ENCODE peak calls at places on chromosomes 7 and 10, in six cellular contexts. S is colonic mucosa, V is right cardiac atrium, J is lung, A is dorsolateral prefrontal cortex, H is tibial nerve. Y is an unnamed sample.
A peak's percentile ranks its signal among the peaks of the same experiment; 100 is the strongest.

GRCh38 chr7:27600247-27600646 is 62.4 kb downstream of the HIBADH start:
- DNase-seq in S (no peak), V (no peak), J (no peak), A (no peak), H (no peak), Y (no peak)

GRCh38 chr7:123665157-123665556 is 9.5 kb downstream of the LMOD2 start:
- DNase-seq in S (no peak), V (no peak), J (no peak), A (no peak), H (no peak), Y (no peak)

GRCh38 chr7:351681-352480 is 61.9 kb downstream of the FOXL3 start:
- DNase-seq in S (no peak), V (peak; percentile 61), J (no peak), A (no peak), H (no peak), Y (no peak)

GRCh38 chr7:2520131-2520807 is 695 bp downstream of the LFNG start:
- DNase-seq in S (peak; percentile 68), V (no peak), J (no peak), A (no peak), H (no peak), Y (peak; percentile 63)

GRCh38 chr10:1366277-1366676 is 310.1 kb downstream of the WDR37 start:
- DNase-seq in S (peak; percentile 18), V (no peak), J (no peak), A (no peak), H (no peak), Y (no peak)

GRCh38 chr10:88971668-88972067 is 18.9 kb upstream of the FAS start:
- DNase-seq in S (no peak), V (no peak), J (no peak), A (no peak), H (no peak), Y (no peak)

GRCh38 chr10:91909178-91909677 is at the start of gene FGFBP3:
- DNase-seq in S (peak; percentile 66), V (no peak), J (no peak), A (no peak), H (peak; percentile 19), Y (peak; percentile 26)

GRCh38 chr7:106372595-106373318 is 88.0 kb upstream of the NAMPT start:
- DNase-seq in S (no peak), V (no peak), J (no peak), A (no peak), H (no peak), Y (no peak)

GRCh38 chr10:92891885-92892705 is 43.8 kb downstream of the EXOC6 start:
- DNase-seq in S (peak; percentile 74), V (no peak), J (peak; percentile 58), A (no peak), H (peak; percentile 12), Y (peak; percentile 68)

GRCh38 chr10:58475322-58476277 is 37.1 kb upstream of the BICC1 start:
- DNase-seq in S (no peak), V (no peak), J (no peak), A (no peak), H (no peak), Y (no peak)
- H3K4me3 ChIP-seq in S (no peak overlapping the region), V (no peak overlapping the region), J (no peak overlapping the region), A (peak overlapping the region; percentile 10), H (no peak overlapping the region), Y (no peak overlapping the region)

DNA sequence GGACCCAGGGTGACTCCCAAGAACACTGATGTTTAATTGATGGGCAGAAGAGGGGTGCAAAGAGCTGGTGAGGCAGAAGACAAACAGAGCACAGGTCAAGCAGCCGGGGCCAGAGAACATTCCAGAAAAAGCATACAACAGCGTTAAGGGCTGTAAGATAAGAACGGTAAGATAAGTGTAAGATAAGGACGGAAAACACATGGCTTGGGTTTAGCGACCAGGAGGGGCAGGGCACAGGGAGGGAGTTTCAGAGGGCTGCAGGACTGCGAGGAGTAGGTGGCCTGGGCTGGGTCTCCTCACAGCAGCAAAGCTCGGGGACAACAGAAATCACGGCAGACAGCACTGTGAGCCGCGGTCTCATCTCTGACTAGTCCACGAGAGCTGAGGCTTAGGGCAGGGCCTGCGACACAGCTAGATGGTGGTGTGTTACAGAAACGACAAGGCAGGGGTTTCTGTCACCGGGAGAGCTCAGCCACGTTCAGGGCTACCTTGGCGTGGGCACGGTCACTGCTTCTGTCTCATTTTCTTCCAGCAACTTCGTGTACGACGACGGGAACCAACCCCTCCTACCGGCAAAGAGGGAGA is 24.6 kb downstream of the BRI3 start:
- DNase-seq in S (no peak), V (peak; percentile 26), J (no peak), A (no peak), H (no peak), Y (no peak)
- H3K27me3 ChIP-seq in S (no peaks in the 10 kb centered on the region), V (no peaks in the 10 kb centered on the region), J (no peaks in the 10 kb centered on the region), A (no peaks in the 10 kb centered on the region), H (no peaks in the 10 kb centered on the region), Y (no peaks in the 10 kb centered on the region)

GRCh38 chr10:61970182-61971015 is 68.9 kb downstream of the ARID5B start:
- DNase-seq in S (no peak), V (no peak), J (no peak), A (no peak), H (no peak), Y (no peak)
- H3K4me3 ChIP-seq in S (no peak overlapping the region), V (no peak overlapping the region), J (no peak overlapping the region), A (no peak overlapping the region), H (no peak overlapping the region), Y (no peak overlapping the region)

GRCh38 chr10:72086466-72087391 is 1.6 kb downstream of the SPOCK2 start:
- DNase-seq in S (no peak), V (peak; percentile 81), J (no peak), A (no peak), H (no peak), Y (no peak)

GRCh38 chr10:72085864-72086465 is 2.4 kb downstream of the SPOCK2 start:
- DNase-seq in S (no peak), V (no peak), J (no peak), A (no peak), H (no peak), Y (no peak)

GRCh38 chr10:72083234-72084093 is 4.9 kb downstream of the SPOCK2 start:
- DNase-seq in S (no peak), V (peak; percentile 23), J (no peak), A (no peak), H (no peak), Y (no peak)

GRCh38 chr10:72084094-72084459 is 4.3 kb downstream of the SPOCK2 start:
- DNase-seq in S (no peak), V (peak; percentile 55), J (no peak), A (no peak), H (no peak), Y (no peak)

DNA sequence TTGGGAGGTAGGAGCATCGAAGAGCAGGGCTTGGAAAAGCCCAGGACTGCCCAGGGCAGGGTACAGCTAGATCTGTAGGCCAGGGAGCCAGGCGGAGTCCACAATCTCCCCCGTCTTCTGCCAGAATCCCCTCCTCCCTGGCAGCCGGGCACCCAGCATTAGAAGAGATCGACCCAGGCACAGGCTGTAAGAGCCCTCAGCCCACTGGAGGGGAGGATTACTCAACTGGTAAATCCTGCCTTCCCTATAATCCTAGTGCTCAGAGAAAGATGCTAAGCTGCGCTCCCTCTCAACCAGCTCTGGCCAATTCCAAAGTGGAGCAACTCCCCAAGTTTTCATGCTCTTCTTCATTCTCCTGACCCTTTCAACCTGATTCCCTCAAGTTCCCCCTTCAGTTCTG is 3.2 kb downstream of the SPOCK2 start:
- DNase-seq in S (no peak), V (peak; percentile 39), J (no peak), A (no peak), H (no peak), Y (no peak)
- H3K27me3 ChIP-seq in S (peaks cover 23% of the 10 kb centered on the region), V (no peaks in the 10 kb centered on the region), J (no peaks in the 10 kb centered on the region), A (no peaks in the 10 kb centered on the region), H (peaks cover 34% of the 10 kb centered on the region), Y (peaks cover 20% of the 10 kb centered on the region)